ENCODE peak calls at places on chromosomes 12 and 14, in seven cellular contexts. J, O, P, X, K, W and Y are unnamed samples.

GRCh38 chr12:20549115-20549719 is 145.9 kb upstream of the SLCO1C1 start:
- DNase-seq in K (peak; percentile 80), O (peak; percentile 34), J (peak; percentile 40), P (no peak), X (peak; percentile 48), W (no peak), Y (no peak)

GRCh38 chr12:79183946-79184345 is 319.4 kb downstream of the SYT1 start:
- DNase-seq in J (no peak), W (no peak), P (peak; percentile 25), K (no peak), X (no peak), O (no peak), Y (no peak)

GRCh38 chr14:100041274-100041673 is 23.9 kb upstream of the EVL start:
- DNase-seq in X (no peak), J (no peak), O (no peak), K (no peak), W (no peak), P (no peak), Y (no peak)

GRCh38 chr12:93225094-93225493 is 152.6 kb upstream of the NUDT4 start:
- DNase-seq in K (no peak), P (no peak), O (no peak), X (no peak), W (no peak), J (no peak), Y (no peak)

GRCh38 chr14:33509927-33510535 is 440.8 kb downstream of the EGLN3 start:
- DNase-seq in O (no peak), J (peak; percentile 86), K (no peak), X (peak; percentile 56), P (peak; percentile 5), W (no peak), Y (peak; percentile 93)

GRCh38 chr12:60845696-60846095 is 1249.9 kb downstream of the SLC16A7 start:
- DNase-seq in O (no peak), J (no peak), W (no peak), K (no peak), X (no peak), P (no peak), Y (no peak)

GRCh38 chr12:75489613-75490210 is 9.2 kb downstream of the GLIPR1 start:
- DNase-seq in K (no peak), X (peak; percentile 78), O (peak; percentile 62), J (no peak), W (no peak), P (peak; percentile 76), Y (peak; percentile 62)

GRCh38 chr14:71324767-71325272 is 417.6 kb downstream of the PCNX1 start:
- DNase-seq in X (no peak), O (no peak), K (peak; percentile 56), P (peak; percentile 24), W (no peak), J (peak; percentile 34), Y (no peak)

GRCh38 chr12:56487448-56488040 is 417 bp downstream of the GLS2 start:
- DNase-seq in P (peak; percentile 26), K (peak; percentile 90), O (no peak), J (peak; percentile 23), X (peak; percentile 41), W (peak; percentile 77), Y (no peak)

GRCh38 chr12:19925881-19926665 is 442.3 kb upstream of the PDE3A start:
- DNase-seq in P (no peak), X (no peak), K (no peak), W (no peak), J (no peak), O (no peak), Y (no peak)

GRCh38 chr12:11031307-11031706 is at the start of gene TAS2R31:
- DNase-seq in W (no peak), X (no peak), K (no peak), O (no peak), J (no peak), P (no peak), Y (no peak)

GRCh38 chr12:49889361-49890095 is 14.2 kb downstream of the FAIM2 start:
- DNase-seq in K (peak; percentile 47), J (no peak), P (no peak), W (peak; percentile 57), O (no peak), X (no peak), Y (no peak)

GRCh38 chr12:94638521-94638920 is 11.8 kb downstream of the TMCC3 start:
- DNase-seq in K (no peak), X (no peak), O (no peak), P (no peak), W (no peak), J (no peak), Y (no peak)

DNA sequence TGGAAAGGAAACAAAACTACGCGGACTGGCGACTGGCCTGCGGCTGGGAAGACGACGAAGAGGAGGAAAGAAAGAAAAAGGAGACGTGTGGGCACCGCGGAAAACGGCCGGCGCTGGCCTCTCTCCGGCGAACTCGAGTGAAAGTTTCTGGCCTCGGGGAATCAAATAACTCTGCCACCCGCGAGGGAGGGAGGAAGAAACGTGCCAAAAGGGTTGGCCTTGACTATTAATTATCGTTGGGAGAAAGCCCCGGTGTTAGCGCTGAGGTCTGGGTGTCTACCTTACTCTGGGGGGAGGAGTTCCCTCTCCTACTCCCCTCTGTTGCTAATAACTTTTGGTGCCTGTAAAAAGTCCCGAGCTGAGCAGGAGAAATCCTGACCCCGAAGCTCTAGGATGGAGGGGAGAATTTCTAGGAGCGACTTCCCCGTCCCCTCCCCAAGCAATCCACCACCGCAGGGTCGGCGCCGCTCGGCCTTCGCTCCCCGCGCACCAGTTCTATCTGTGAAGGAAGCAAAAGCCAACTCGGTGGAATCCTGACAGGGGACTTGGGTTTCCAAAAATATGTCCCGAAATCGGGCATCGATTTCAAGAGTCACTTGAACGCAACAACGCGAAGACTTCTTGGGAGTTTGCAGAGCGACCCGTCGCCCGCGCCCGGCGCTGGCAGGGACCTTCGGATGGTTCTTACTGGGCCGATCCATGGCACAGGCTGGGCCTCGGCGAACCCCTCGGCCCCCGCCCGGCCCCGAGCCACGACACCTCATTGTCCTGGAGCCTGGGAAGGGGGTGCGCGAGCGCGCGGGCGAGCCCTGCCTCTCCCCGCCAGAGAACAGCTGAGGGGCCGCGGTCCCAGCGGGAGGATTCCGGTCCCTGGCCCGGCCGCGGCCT is 1.7 kb downstream of the OTX2 start:
- DNase-seq in W (no peak), J (peak; percentile 10), P (no peak), X (no peak), K (peak; percentile 80), O (no peak), Y (no peak)
- H3K9ac ChIP-seq in W (no peak overlapping the region), J (no peak overlapping the region), P (no peak overlapping the region), X (no peak overlapping the region), K (peak overlapping the region; percentile 98), O (no peak overlapping the region), Y (peak overlapping the region; percentile 70)

GRCh38 chr14:68578597-68578996 is 214.3 kb downstream of the ZFP36L1 start:
- DNase-seq in J (no peak), W (no peak), P (no peak), X (no peak), K (no peak), O (no peak), Y (no peak)
- H3K9ac ChIP-seq in J (no peak overlapping the region), W (no peak overlapping the region), P (peak overlapping the region; percentile 30), X (no peak overlapping the region), K (no peak overlapping the region), O (peak overlapping the region; percentile 32), Y (no peak overlapping the region)

GRCh38 chr12:6470375-6471163 is at the start of gene VAMP1:
- DNase-seq in W (peak; percentile 99), J (peak; percentile 99), O (peak; percentile 94), X (peak; percentile 87), P (peak; percentile 97), K (peak; percentile 100), Y (peak; percentile 96)
- H3K9ac ChIP-seq in W (peak within 1 kb of the TSS; percentile 80), J (peak within 1 kb of the TSS; percentile 89), O (peak within 1 kb of the TSS; percentile 85), X (peak within 1 kb of the TSS; percentile 77), P (peak within 1 kb of the TSS; percentile 68), K (peak within 1 kb of the TSS; percentile 68), Y (peak within 1 kb of the TSS; percentile 88)

GRCh38 chr12:119372540-119372939 is 38.0 kb downstream of the CCDC60 start:
- DNase-seq in W (no peak), X (no peak), O (no peak), P (no peak), J (no peak), K (no peak), Y (no peak)

GRCh38 chr12:119369907-119370546 is 35.5 kb downstream of the CCDC60 start:
- DNase-seq in J (no peak), K (no peak), P (peak; percentile 38), W (no peak), O (no peak), X (no peak), Y (no peak)

GRCh38 chr12:119374615-119375014 is 40.1 kb downstream of the CCDC60 start:
- DNase-seq in X (no peak), W (no peak), O (no peak), K (no peak), P (no peak), J (no peak), Y (no peak)

GRCh38 chr12:119375619-119376018 is 41.1 kb downstream of the CCDC60 start:
- DNase-seq in P (no peak), O (no peak), K (no peak), J (no peak), X (no peak), W (no peak), Y (no peak)

GRCh38 chr12:119375170-119375569 is 40.6 kb downstream of the CCDC60 start:
- DNase-seq in K (no peak), P (no peak), J (no peak), X (no peak), O (no peak), W (no peak), Y (no peak)
- H3K9ac ChIP-seq in K (no peak overlapping the region), P (no peak overlapping the region), J (no peak overlapping the region), X (no peak overlapping the region), O (no peak overlapping the region), W (no peak overlapping the region), Y (no peak overlapping the region)

GRCh38 chr14:68060198-68060597 is 240.6 kb downstream of the RAD51B start:
- DNase-seq in X (no peak), O (no peak), W (no peak), K (no peak), J (no peak), P (no peak), Y (peak; percentile 16)

GRCh38 chr14:68065322-68065721 is 245.7 kb downstream of the RAD51B start:
- DNase-seq in P (no peak), X (no peak), O (no peak), K (no peak), J (no peak), W (peak; percentile 41), Y (no peak)

DNA sequence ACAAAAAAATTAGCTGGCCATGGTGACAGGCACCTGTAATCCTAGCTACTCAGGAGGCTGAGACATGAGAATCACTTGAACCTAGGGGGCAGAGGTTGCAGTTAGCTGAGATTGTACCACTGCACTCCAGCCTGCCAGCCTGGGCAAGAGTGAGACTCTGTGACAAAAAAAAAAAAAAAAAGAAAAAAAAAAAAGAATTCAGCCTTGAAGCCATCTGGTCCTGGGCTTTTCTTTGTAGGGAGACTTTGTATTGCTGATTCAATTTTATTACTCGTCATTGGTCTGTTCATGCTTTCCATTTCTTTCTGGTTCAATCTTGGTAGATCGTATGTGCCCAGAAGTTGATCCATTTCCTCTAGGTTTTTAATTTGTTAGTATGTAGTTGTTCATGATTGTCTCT is 243.1 kb downstream of the RAD51B start:
- DNase-seq in K (no peak), O (no peak), X (no peak), P (no peak), J (no peak), W (no peak), Y (no peak)
- H3K9ac ChIP-seq in K (no peak overlapping the region), O (no peak overlapping the region), X (no peak overlapping the region), P (no peak overlapping the region), J (no peak overlapping the region), W (no peak overlapping the region), Y (no peak overlapping the region)